ENCODE peak calls at places on chromosomes 5 and 9, in seven cellular contexts. C is OCI-LY7, H is spleen, O is body of pancreas, Z is tibial artery, J is HCT116, S is lung. P is an unnamed sample.

GRCh38 chr5:2399804-2400203 is 351.7 kb downstream of the IRX2 start:
- DNase-seq in C (no peak), H (peak; percentile 50), O (no peak), Z (no peak), J (no peak), S (no peak), P (no peak)

GRCh38 chr9:112280904-112281303 is 52.5 kb downstream of the PTBP3 start:
- DNase-seq in C (no peak), H (no peak), O (no peak), Z (no peak), J (no peak), S (no peak), P (no peak)

GRCh38 chr9:32709871-32710270 is 73.5 kb upstream of the TMEM215 start:
- DNase-seq in C (no peak), H (no peak), O (no peak), Z (no peak), J (no peak), S (no peak), P (no peak)

GRCh38 chr9:117073539-117074336 is 341.1 kb downstream of the ASTN2 start:
- DNase-seq in C (peak; percentile 1), H (no peak), O (peak; percentile 25), Z (no peak), J (no peak), S (no peak), P (no peak)

GRCh38 chr9:27426717-27427645 is 97.1 kb upstream of the IFNK start:
- DNase-seq in C (no peak), H (no peak), O (no peak), Z (no peak), J (no peak), S (no peak), P (no peak)

GRCh38 chr9:97889941-97890557 is 32.3 kb downstream of the TRMO start:
- DNase-seq in C (peak; percentile 45), H (peak; percentile 84), O (no peak), Z (no peak), J (no peak), S (no peak), P (peak; percentile 61)

GRCh38 chr5:157283434-157283833 is 17.5 kb downstream of the CYFIP2 start:
- DNase-seq in C (peak; percentile 89), H (peak; percentile 81), O (no peak), Z (no peak), J (no peak), S (peak; percentile 26), P (no peak)

GRCh38 chr5:79983618-79984017 is 7.4 kb downstream of the MTX3 start:
- DNase-seq in C (no peak), H (no peak), O (no peak), Z (no peak), J (no peak), S (no peak), P (no peak)

GRCh38 chr9:3647652-3648051 is 121.9 kb upstream of the RFX3 start:
- DNase-seq in C (peak; percentile 4), H (no peak), O (no peak), Z (no peak), J (no peak), S (no peak), P (no peak)

GRCh38 chr9:119137479-119137878 is 231.8 kb downstream of the BRINP1 start:
- DNase-seq in C (no peak), H (no peak), O (no peak), Z (no peak), J (no peak), S (no peak), P (no peak)

GRCh38 chr9:93477397-93477796 is 24.0 kb upstream of the FAM120AOS start:
- DNase-seq in C (no peak), H (no peak), O (no peak), Z (no peak), J (no peak), S (no peak), P (no peak)

GRCh38 chr5:169933127-169933526 is 47.2 kb downstream of the INSYN2B start:
- DNase-seq in C (no peak), H (no peak), O (no peak), Z (no peak), J (no peak), S (no peak), P (no peak)

GRCh38 chr5:65483474-65484346 is 2.0 kb upstream of the ADAMTS6 start:
- DNase-seq in C (peak; percentile 78), H (no peak), O (no peak), Z (no peak), J (peak; percentile 52), S (no peak), P (no peak)

GRCh38 chr9:100595391-100596199 is 17.7 kb downstream of the CAVIN4 start:
- DNase-seq in C (peak; percentile 59), H (no peak), O (peak; percentile 32), Z (no peak), J (peak; percentile 44), S (no peak), P (no peak)

GRCh38 chr9:94212091-94212490 is 47.0 kb upstream of the ZNF169 start:
- DNase-seq in C (no peak), H (no peak), O (no peak), Z (no peak), J (no peak), S (no peak), P (no peak)

GRCh38 chr9:16809912-16810610 is 60.4 kb downstream of the BNC2 start:
- DNase-seq in C (no peak), H (no peak), O (no peak), Z (no peak), J (no peak), S (no peak), P (no peak)

GRCh38 chr9:36462245-36462644 is 62.2 kb upstream of the RNF38 start:
- DNase-seq in C (no peak), H (no peak), O (no peak), Z (no peak), J (no peak), S (no peak), P (no peak)

GRCh38 chr9:16718952-16719351 is 151.5 kb downstream of the BNC2 start:
- DNase-seq in C (no peak), H (no peak), O (no peak), Z (no peak), J (no peak), S (no peak), P (no peak)

GRCh38 chr9:128082173-128082572 is 14.1 kb downstream of the SLC25A25 start:
- DNase-seq in C (no peak), H (no peak), O (no peak), Z (no peak), J (peak; percentile 51), S (no peak), P (no peak)

GRCh38 chr5:59887274-59887673 is 6.3 kb downstream of the PDE4D start:
- DNase-seq in C (no peak), H (no peak), O (no peak), Z (no peak), J (no peak), S (no peak), P (no peak)

GRCh38 chr9:122087406-122088200 is 5.5 kb downstream of the TTLL11 start:
- DNase-seq in C (no peak), H (no peak), O (no peak), Z (peak; percentile 85), J (no peak), S (no peak), P (no peak)

GRCh38 chr5:133792025-133792424 is 176.4 kb downstream of the C5orf15 start:
- DNase-seq in C (no peak), H (no peak), O (no peak), Z (no peak), J (no peak), S (no peak), P (no peak)

GRCh38 chr5:35009059-35009458 is 38.7 kb downstream of the AGXT2 start:
- DNase-seq in C (no peak), H (no peak), O (no peak), Z (no peak), J (no peak), S (no peak), P (no peak)

GRCh38 chr5:139787257-139787567 is 8.4 kb upstream of the PSD2 start:
- DNase-seq in C (no peak), H (no peak), O (no peak), Z (no peak), J (no peak), S (no peak), P (no peak)

GRCh38 chr5:113510836-113511451 is 2.5 kb upstream of the YTHDC2 start:
- DNase-seq in C (peak; percentile 63), H (no peak), O (no peak), Z (no peak), J (peak; percentile 39), S (no peak), P (no peak)

GRCh38 chr5:178984145-178985072 is 10.7 kb downstream of the GRM6 start:
- DNase-seq in C (no peak), H (peak; percentile 44), O (no peak), Z (no peak), J (no peak), S (no peak), P (no peak)
- H3K9me3 ChIP-seq in C (no peaks in the 10 kb centered on the region), H (peaks cover 75% of the 10 kb centered on the region), O (peaks cover 78% of the 10 kb centered on the region), Z (peaks cover 90% of the 10 kb centered on the region), J (peaks cover 11% of the 10 kb centered on the region), S (peaks cover 79% of the 10 kb centered on the region), P (peaks cover 87% of the 10 kb centered on the region)

DNA sequence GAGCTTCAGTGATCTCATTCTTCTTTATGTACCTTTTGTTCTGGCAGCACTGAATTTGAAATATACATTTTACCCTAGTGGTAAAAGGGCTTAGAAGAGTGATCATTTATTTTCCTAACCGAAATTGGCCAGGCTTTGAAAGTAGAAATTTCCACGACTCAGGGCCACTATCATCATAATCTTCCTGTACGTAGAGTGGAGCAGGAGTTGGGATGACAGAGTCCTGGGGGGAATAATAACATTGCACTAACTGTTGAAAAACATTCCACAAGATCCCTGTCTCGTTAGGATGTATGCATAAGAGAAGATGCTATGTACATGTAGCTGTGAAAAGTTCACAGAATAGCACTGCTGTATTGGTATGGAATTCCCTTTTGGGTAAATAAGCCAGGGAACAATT is 21.6 kb downstream of the KIF2A start:
- DNase-seq in C (no peak), H (no peak), O (no peak), Z (no peak), J (no peak), S (no peak), P (no peak)
- H3K4me1 ChIP-seq in C (peaks cover 36% of the 10 kb centered on the region), H (no peaks in the 10 kb centered on the region), O (no peaks in the 10 kb centered on the region), Z (no peaks in the 10 kb centered on the region), J (no peaks in the 10 kb centered on the region), S (peaks cover 2% of the 10 kb centered on the region), P (no peaks in the 10 kb centered on the region)

GRCh38 chr5:150781706-150782614 is 3.4 kb downstream of the SMIM3 start:
- DNase-seq in C (no peak), H (no peak), O (peak; percentile 69), Z (peak; percentile 91), J (no peak), S (no peak), P (peak; percentile 72)

GRCh38 chr5:150780816-150781221 is 2.3 kb downstream of the SMIM3 start:
- DNase-seq in C (no peak), H (no peak), O (no peak), Z (no peak), J (no peak), S (no peak), P (peak; percentile 83)

GRCh38 chr5:150782850-150783249 is 4.3 kb downstream of the SMIM3 start:
- DNase-seq in C (no peak), H (no peak), O (no peak), Z (no peak), J (no peak), S (no peak), P (no peak)

GRCh38 chr5:150785950-150786349 is 7.4 kb downstream of the SMIM3 start:
- DNase-seq in C (no peak), H (no peak), O (no peak), Z (no peak), J (no peak), S (no peak), P (no peak)

GRCh38 chr5:150783422-150783928 is 4.9 kb downstream of the SMIM3 start:
- DNase-seq in C (peak; percentile 7), H (no peak), O (peak; percentile 86), Z (peak; percentile 83), J (peak; percentile 83), S (peak; percentile 63), P (peak; percentile 73)
- TF ChIP-seq CTCF in C (no peak), H (no peak), O (no peak), Z (no peak), J (no peak), S (no peak), P (no peak)

GRCh38 chr5:14323466-14323865 is 180.3 kb downstream of the TRIO start:
- DNase-seq in C (no peak), H (no peak), O (no peak), Z (no peak), J (no peak), S (no peak), P (no peak)
- H3K9me3 ChIP-seq in C (no peaks in the 10 kb centered on the region), H (no peaks in the 10 kb centered on the region), O (no peaks in the 10 kb centered on the region), Z (no peaks in the 10 kb centered on the region), J (no peaks in the 10 kb centered on the region), S (no peaks in the 10 kb centered on the region), P (no peaks in the 10 kb centered on the region)

P was measured in mucosa of descending colon.